ENCODE peak calls at places on chromosomes 1 and 21, in five cellular contexts. One of them, this sample, is unnamed.

GRCh38 chr1:213973129-213973528 is 14.6 kb upstream of the PROX1 start:
- DNase-seq in HCT116: no peak
- DNase-seq in GM12878: no peak
- DNase-seq in H1: no peak
- DNase-seq in HEK293T: no peak
- DNase-seq in this sample: no peak

GRCh38 chr1:205451202-205451601 is 4.6 kb downstream of the BLACAT1 start:
- DNase-seq in HCT116: no peak
- DNase-seq in H1: no peak
- DNase-seq in GM12878: no peak
- DNase-seq in HEK293T: no peak
- DNase-seq in this sample: peak; percentile 50

GRCh38 chr1:12490547-12491142 is 127.4 kb downstream of the DHRS3 start:
- DNase-seq in H1: no peak
- DNase-seq in HCT116: no peak
- DNase-seq in GM12878: no peak
- DNase-seq in HEK293T: no peak
- DNase-seq in this sample: no peak

GRCh38 chr21:41678944-41679343 is 87.9 kb downstream of the RIPK4 start:
- DNase-seq in GM12878: no peak
- DNase-seq in HCT116: peak; percentile 96
- DNase-seq in H1: peak; percentile 82
- DNase-seq in HEK293T: peak; percentile 97
- DNase-seq in this sample: peak; percentile 85

GRCh38 chr1:59041878-59042277 is 255.0 kb upstream of the FGGY start:
- DNase-seq in HEK293T: no peak
- DNase-seq in HCT116: no peak
- DNase-seq in GM12878: no peak
- DNase-seq in H1: no peak
- DNase-seq in this sample: no peak

GRCh38 chr1:180577361-180577760 is 18.6 kb downstream of the OVAAL start:
- DNase-seq in HCT116: no peak
- DNase-seq in HEK293T: no peak
- DNase-seq in GM12878: no peak
- DNase-seq in H1: no peak
- DNase-seq in this sample: no peak

GRCh38 chr1:17587693-17588047 is 48.2 kb downstream of the ARHGEF10L start:
- DNase-seq in GM12878: no peak
- DNase-seq in HEK293T: no peak
- DNase-seq in HCT116: no peak
- DNase-seq in H1: no peak
- DNase-seq in this sample: peak; percentile 52

GRCh38 chr1:17162941-17163340 is 42.0 kb upstream of the PADI1 start:
- DNase-seq in HCT116: no peak
- DNase-seq in HEK293T: no peak
- DNase-seq in GM12878: no peak
- DNase-seq in H1: no peak
- DNase-seq in this sample: no peak

GRCh38 chr1:91596474-91596873 is 95.8 kb downstream of the CDC7 start:
- DNase-seq in H1: no peak
- DNase-seq in HEK293T: no peak
- DNase-seq in HCT116: no peak
- DNase-seq in GM12878: no peak
- DNase-seq in this sample: no peak

GRCh38 chr1:39657402-39657801 is 14.5 kb downstream of the NT5C1A start:
- DNase-seq in H1: no peak
- DNase-seq in HEK293T: no peak
- DNase-seq in GM12878: no peak
- DNase-seq in HCT116: no peak
- DNase-seq in this sample: no peak

GRCh38 chr21:16420086-16420724 is 690.4 kb downstream of the USP25 start:
- DNase-seq in H1: no peak
- DNase-seq in HEK293T: peak; percentile 62
- DNase-seq in HCT116: no peak
- DNase-seq in GM12878: no peak
- DNase-seq in this sample: no peak

GRCh38 chr1:221622389-221622788 is 119.5 kb downstream of the DUSP10 start:
- DNase-seq in H1: no peak
- DNase-seq in HCT116: no peak
- DNase-seq in GM12878: no peak
- DNase-seq in HEK293T: no peak
- DNase-seq in this sample: no peak

GRCh38 chr1:173342766-173343165 is 134.4 kb upstream of the PRDX6 start:
- DNase-seq in H1: no peak
- DNase-seq in HEK293T: no peak
- DNase-seq in GM12878: no peak
- DNase-seq in HCT116: no peak
- DNase-seq in this sample: no peak

GRCh38 chr1:31593770-31594632 is 17.7 kb downstream of the TINAGL1 start:
- DNase-seq in HEK293T: peak; percentile 91
- DNase-seq in GM12878: peak; percentile 26
- DNase-seq in H1: peak; percentile 62
- DNase-seq in HCT116: peak; percentile 68
- DNase-seq in this sample: peak; percentile 88

GRCh38 chr1:53585116-53585515 is 125.9 kb downstream of the DMRTB1 start:
- DNase-seq in HCT116: no peak
- DNase-seq in GM12878: peak; percentile 3
- DNase-seq in HEK293T: no peak
- DNase-seq in H1: no peak
- DNase-seq in this sample: no peak

GRCh38 chr21:46661211-46661625 is 25.7 kb downstream of the PRMT2 start:
- DNase-seq in HCT116: no peak
- DNase-seq in HEK293T: peak; percentile 89
- DNase-seq in H1: peak; percentile 61
- DNase-seq in GM12878: no peak
- DNase-seq in this sample: peak; percentile 74

GRCh38 chr1:180609643-180610555 is 21.9 kb upstream of the XPR1 start:
- DNase-seq in GM12878: no peak
- DNase-seq in HCT116: no peak
- DNase-seq in HEK293T: no peak
- DNase-seq in H1: no peak
- DNase-seq in this sample: no peak

GRCh38 chr1:4600615-4601460 is 53.6 kb upstream of the AJAP1 start:
- DNase-seq in H1: no peak
- DNase-seq in GM12878: no peak
- DNase-seq in HCT116: no peak
- DNase-seq in HEK293T: no peak
- DNase-seq in this sample: no peak

GRCh38 chr1:51644533-51645197 is 27.8 kb downstream of the OSBPL9 start:
- DNase-seq in HCT116: peak; percentile 48
- DNase-seq in HEK293T: no peak
- DNase-seq in H1: peak; percentile 5
- DNase-seq in GM12878: no peak
- DNase-seq in this sample: no peak

GRCh38 chr21:42258150-42258884 is 39.4 kb downstream of the ABCG1 start:
- DNase-seq in HEK293T: peak; percentile 91
- DNase-seq in GM12878: no peak
- DNase-seq in HCT116: peak; percentile 31
- DNase-seq in H1: peak; percentile 49
- DNase-seq in this sample: peak; percentile 86

GRCh38 chr1:165629131-165629530 is 1.9 kb upstream of the MGST3 start:
- DNase-seq in H1: no peak
- DNase-seq in HCT116: no peak
- DNase-seq in GM12878: no peak
- DNase-seq in HEK293T: no peak
- DNase-seq in this sample: no peak

DNA sequence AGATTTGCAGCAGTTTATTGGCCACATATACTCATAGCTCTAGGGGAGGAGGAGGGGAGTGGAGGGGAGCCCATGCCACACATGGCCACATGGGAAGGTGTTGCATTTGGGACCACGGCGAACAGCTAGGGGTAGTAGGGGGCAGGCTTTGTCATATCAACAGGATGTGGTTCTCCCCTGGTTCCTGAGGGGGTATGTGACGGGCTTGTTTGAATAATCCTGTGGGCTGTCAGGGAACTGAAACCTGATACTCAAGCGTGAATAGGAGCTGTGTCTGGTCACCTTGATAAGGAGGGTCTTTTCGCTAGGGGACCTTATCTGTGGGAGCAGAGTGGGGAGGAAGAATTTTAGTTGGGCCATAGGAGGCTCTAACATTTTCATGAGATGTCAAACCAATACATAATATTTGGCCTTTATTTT is 264.7 kb downstream of the CTH start:
- DNase-seq in HCT116: no peak
- DNase-seq in H1: no peak
- DNase-seq in HEK293T: no peak
- DNase-seq in GM12878: no peak
- DNase-seq in this sample: peak; percentile 30
- TF ChIP-seq SP1 in HCT116: no peak
- TF ChIP-seq SP1 in H1: no peak
- TF ChIP-seq SP1 in HEK293T: no peak
- TF ChIP-seq SP1 in GM12878: no peak
- TF ChIP-seq SP1 in this sample: no peak

DNA sequence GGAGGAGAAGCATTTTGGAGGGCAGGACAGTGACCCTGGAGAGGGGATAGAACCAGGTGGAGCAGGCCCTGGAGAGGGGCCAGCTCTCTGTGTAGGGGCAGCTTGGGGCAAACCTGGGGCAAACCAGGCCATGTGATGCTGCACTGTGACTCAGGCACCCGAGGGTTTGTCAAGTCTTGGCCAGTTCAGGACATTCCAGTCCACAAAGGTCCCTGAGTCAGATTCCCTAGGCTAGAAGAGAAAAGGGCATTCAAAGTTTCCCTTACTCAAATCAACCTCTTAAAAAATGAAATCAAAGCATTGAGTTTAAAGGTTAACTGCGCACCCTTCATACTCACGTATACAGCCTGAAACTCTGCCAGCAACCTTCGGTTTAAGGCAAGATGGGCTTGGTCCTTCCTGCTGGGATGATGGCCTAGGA is 25.2 kb upstream of the PLA2G2C start:
- DNase-seq in GM12878: no peak
- DNase-seq in H1: no peak
- DNase-seq in HEK293T: no peak
- DNase-seq in HCT116: peak; percentile 21
- DNase-seq in this sample: no peak
- TF ChIP-seq SP1 in GM12878: no peak
- TF ChIP-seq SP1 in H1: no peak
- TF ChIP-seq SP1 in HEK293T: no peak
- TF ChIP-seq SP1 in HCT116: peak; percentile 67
- TF ChIP-seq SP1 in this sample: no peak

DNA sequence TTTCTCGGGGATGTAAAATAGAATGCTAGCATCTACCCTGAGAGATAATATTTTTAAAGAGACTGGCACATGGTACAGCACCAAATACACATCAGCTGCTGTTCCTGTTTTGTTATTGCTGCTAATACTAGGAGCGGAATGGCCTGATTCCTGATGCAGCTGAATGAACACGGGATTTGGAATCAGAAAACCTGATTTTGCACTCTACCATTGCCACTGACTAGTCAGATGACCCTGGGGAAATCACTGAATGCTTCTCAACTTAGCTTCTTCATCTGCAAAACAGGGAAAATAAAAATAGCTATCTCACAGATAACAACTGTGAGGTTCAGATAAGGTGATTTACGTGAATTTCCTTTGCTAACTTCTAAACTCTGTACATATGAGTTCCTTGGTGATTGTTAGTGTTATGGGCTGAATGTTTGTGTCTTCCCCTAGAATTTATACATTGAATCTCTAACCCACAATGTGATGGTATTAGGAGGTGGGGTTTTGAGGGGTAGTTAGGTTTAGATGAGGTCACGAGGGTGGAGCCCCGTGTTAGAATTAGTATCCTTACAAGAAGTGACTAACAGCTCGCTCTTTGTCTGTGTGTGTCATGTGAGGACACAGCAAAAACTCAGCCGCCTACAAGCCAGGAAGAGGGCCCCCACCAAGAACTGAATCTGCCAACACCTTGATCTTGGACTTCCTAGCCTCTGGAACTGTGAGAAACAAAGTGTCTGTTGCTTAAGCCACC is 24.9 kb upstream of the LRRC8C start:
- DNase-seq in HCT116: no peak
- DNase-seq in HEK293T: no peak
- DNase-seq in H1: no peak
- DNase-seq in GM12878: no peak
- DNase-seq in this sample: no peak
- TF ChIP-seq SP1 in HCT116: no peak
- TF ChIP-seq SP1 in HEK293T: no peak
- TF ChIP-seq SP1 in H1: no peak
- TF ChIP-seq SP1 in GM12878: no peak
- TF ChIP-seq SP1 in this sample: no peak

DNA sequence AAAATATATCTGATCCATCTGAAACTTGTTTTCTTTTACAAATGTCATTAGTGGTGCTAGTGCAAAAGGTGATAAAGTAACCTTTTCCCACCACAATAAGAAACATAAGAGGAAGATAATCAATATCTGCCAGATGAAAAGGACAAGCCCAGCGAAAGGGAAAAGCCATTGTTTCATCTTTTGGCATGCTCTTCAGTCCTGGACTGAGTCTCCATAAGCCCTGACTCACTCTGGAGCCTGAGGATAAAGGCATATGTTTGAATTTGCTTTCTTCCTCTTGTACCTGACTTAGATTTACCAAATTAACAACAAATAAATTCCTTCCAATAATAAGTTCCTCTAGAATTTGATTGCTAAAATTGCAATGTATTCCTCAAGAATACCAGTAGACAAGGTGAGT is 13.6 kb downstream of the DNAJC11 start:
- DNase-seq in GM12878: no peak
- DNase-seq in HEK293T: no peak
- DNase-seq in HCT116: no peak
- DNase-seq in H1: no peak
- DNase-seq in this sample: no peak
- TF ChIP-seq SP1 in GM12878: no peak
- TF ChIP-seq SP1 in HEK293T: no peak
- TF ChIP-seq SP1 in HCT116: no peak
- TF ChIP-seq SP1 in H1: no peak
- TF ChIP-seq SP1 in this sample: no peak

GRCh38 chr1:20596106-20596505 is 7.2 kb downstream of the CDA start:
- DNase-seq in HEK293T: no peak
- DNase-seq in HCT116: no peak
- DNase-seq in GM12878: no peak
- DNase-seq in H1: no peak
- DNase-seq in this sample: no peak
- TF ChIP-seq SP1 in HEK293T: no peak
- TF ChIP-seq SP1 in HCT116: no peak
- TF ChIP-seq SP1 in GM12878: no peak
- TF ChIP-seq SP1 in H1: no peak
- TF ChIP-seq SP1 in this sample: no peak

DNA sequence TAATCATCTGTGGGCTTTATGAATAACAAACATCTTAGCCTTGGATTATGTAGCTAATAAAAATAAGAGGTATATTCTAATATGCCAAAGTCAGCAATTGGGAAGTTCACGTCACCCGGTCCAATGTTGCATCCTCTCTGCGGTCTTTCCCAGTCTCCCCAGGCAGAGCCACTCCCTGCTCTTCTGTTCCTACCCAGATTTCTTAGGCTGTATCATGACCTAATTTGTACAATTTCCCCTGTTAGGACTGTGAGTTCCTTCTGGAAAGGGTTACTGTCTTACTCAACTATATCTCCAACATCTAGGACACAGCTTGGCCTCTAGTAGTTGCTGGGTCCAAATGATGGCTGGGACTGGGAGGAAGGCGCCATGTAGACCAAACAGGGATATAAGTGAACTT is 29.8 kb upstream of the C1orf198 start:
- DNase-seq in HEK293T: no peak
- DNase-seq in H1: no peak
- DNase-seq in GM12878: no peak
- DNase-seq in HCT116: no peak
- DNase-seq in this sample: no peak
- TF ChIP-seq SP1 in HEK293T: no peak
- TF ChIP-seq SP1 in H1: no peak
- TF ChIP-seq SP1 in GM12878: no peak
- TF ChIP-seq SP1 in HCT116: no peak
- TF ChIP-seq SP1 in this sample: no peak

This sample was measured in WTC11.